ENCODE peak calls at places on chromosome 13, in five cellular contexts. B, Z, C, V and F are unnamed samples. For H3K9me3, the result is how much of the 10 kb centered on the place peaks cover.

GRCh38 chr13:27170221-27170520 is 1.4 kb downstream of the USP12 start:
- DNase-seq in V (peak), B (no peak), Z (no peak), C (no peak), F (no peak)

GRCh38 chr13:84655677-84656076 is 773.4 kb upstream of the SLITRK1 start:
- DNase-seq in B (no peak), V (peak), Z (no peak), C (no peak), F (no peak)

GRCh38 chr13:113759525-113760137 is 605 bp downstream of the TMEM255B start:
- DNase-seq in C (peak), B (peak), V (peak), Z (peak), F (no peak)

GRCh38 chr13:93847162-93847561 is 620.6 kb downstream of the GPC6 start:
- DNase-seq in C (no peak), B (no peak), V (peak), Z (no peak), F (no peak)

GRCh38 chr13:33862006-33862405 is 44.1 kb downstream of the RFC3 start:
- DNase-seq in C (no peak), V (no peak), Z (no peak), B (no peak), F (no peak)

GRCh38 chr13:24039621-24040475 is 120.7 kb upstream of the SPATA13 start:
- DNase-seq in V (no peak), Z (no peak), C (no peak), B (no peak), F (peak)

GRCh38 chr13:20814224-20814910 is 40.6 kb upstream of the EEF1AKMT1 start:
- DNase-seq in Z (peak), B (peak), V (peak), C (peak), F (peak)

GRCh38 chr13:42548731-42549554 is 25.0 kb upstream of the TNFSF11 start:
- DNase-seq in Z (peak), B (no peak), C (no peak), V (no peak), F (no peak)

GRCh38 chr13:30792257-30793000 is 57.1 kb downstream of the ALOX5AP start:
- DNase-seq in V (peak), B (peak), C (peak), Z (peak), F (peak)

GRCh38 chr13:105346141-105346766 is 1189.2 kb downstream of the EFNB2 start:
- DNase-seq in C (no peak), Z (no peak), B (no peak), V (peak), F (no peak)

GRCh38 chr13:113650275-113650674 is 7.7 kb downstream of the ATP4B start:
- DNase-seq in B (no peak), Z (no peak), C (no peak), V (no peak), F (no peak)

GRCh38 chr13:98957731-98958442 is 20.0 kb downstream of the DOCK9 start:
- DNase-seq in V (no peak), B (no peak), C (no peak), Z (no peak), F (no peak)

GRCh38 chr13:59782696-59783095 is 381.0 kb downstream of the DIAPH3 start:
- DNase-seq in C (no peak), V (no peak), Z (no peak), B (no peak), F (no peak)

GRCh38 chr13:39498471-39499114 is 104.4 kb downstream of the LHFPL6 start:
- DNase-seq in V (no peak), B (no peak), C (no peak), Z (no peak), F (no peak)

GRCh38 chr13:63864171-63864902 is 2448.7 kb upstream of the PCDH20 start:
- DNase-seq in B (no peak), Z (no peak), C (no peak), V (peak), F (no peak)

GRCh38 chr13:106052200-106052767 is 483.2 kb downstream of the EFNB2 start:
- DNase-seq in C (no peak), V (peak), B (peak), Z (no peak), F (no peak)

GRCh38 chr13:45199716-45200115 is 1.1 kb downstream of the KCTD4 start:
- DNase-seq in V (no peak), B (no peak), C (no peak), Z (no peak), F (no peak)

GRCh38 chr13:24053505-24054251 is 106.8 kb upstream of the SPATA13 start:
- DNase-seq in B (peak), V (peak), C (no peak), Z (peak), F (peak)

GRCh38 chr13:70043685-70044084 is 63.9 kb upstream of the ATXN8OS start:
- DNase-seq in C (no peak), Z (no peak), B (no peak), V (no peak), F (no peak)

GRCh38 chr13:78602561-78603239 is 652 bp downstream of the POU4F1 start:
- DNase-seq in C (no peak), V (no peak), Z (no peak), B (no peak), F (no peak)

GRCh38 chr13:40818926-40819325 is 29.5 kb downstream of the SLC25A15 start:
- DNase-seq in Z (no peak), B (no peak), V (no peak), C (no peak), F (no peak)

GRCh38 chr13:48489003-48489402 is 43.9 kb downstream of the RCBTB2 start:
- DNase-seq in C (no peak), B (no peak), Z (no peak), V (no peak), F (no peak)

GRCh38 chr13:108957369-108958012 is 328.1 kb downstream of the MYO16 start:
- DNase-seq in C (no peak), V (peak), Z (peak), B (no peak), F (no peak)
- H3K27ac ChIP-seq in C (no peak), V (peak), Z (no peak), B (peak), F (no peak)

GRCh38 chr13:95337597-95337996 is 36.3 kb upstream of the ABCC4 start:
- DNase-seq in C (no peak), B (no peak), V (no peak), Z (no peak), F (no peak)
- H3K4me3 ChIP-seq in C (no peak), B (no peak), V (no peak), Z (no peak), F (no peak)

DNA sequence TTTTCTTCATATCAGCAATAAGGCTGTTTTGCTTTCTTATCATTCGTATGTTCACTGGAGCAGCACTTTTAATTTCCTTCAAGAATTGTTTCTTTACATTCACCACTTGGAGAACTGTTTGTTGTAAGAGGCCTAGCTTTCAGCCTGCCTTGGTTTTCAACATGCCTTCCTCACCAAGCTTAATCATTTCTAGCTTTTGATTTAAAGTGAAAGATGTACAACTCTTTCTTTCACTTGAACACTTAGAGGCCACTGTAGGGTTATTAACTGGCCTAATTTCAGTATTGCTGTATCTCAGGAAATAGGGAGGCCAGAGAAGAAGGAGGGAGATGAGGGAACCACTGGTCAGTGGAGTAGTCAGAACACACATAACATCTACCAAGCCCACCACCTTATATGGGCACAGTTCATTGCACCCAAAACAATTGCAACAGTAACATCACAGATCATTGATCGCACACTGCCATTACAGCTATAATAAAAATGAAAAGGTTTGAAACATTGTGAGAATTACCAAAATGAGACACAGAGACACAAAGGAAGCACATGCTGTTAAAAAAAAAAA is 181.4 kb upstream of the TUBA3C start:
- DNase-seq in B (no peak), C (no peak), Z (no peak), V (no peak), F (no peak)
- H3K9me3 ChIP-seq in B (under half), C (under half), Z (under half), V (under half), F (under half)

DNA sequence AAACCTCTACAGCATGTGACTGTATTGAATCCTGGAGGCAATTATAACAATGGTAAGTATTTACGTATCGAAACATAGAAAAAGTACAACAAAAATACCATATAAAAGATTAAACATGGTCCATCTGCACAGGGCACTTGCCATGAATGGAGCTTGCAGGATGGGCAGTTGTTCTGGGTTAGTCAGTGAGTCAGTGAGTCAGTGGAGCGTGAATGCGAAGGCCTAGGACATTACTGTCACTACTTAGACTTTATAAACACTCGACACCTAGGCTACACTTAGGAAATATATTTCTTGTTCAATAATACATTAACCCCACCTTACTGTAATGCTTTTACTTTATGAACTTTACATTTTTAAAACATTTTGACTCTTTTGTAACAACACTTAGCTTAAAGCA is 35.6 kb upstream of the TMTC4 start:
- DNase-seq in Z (no peak), C (no peak), V (no peak), B (no peak), F (no peak)
- H3K27ac ChIP-seq in Z (no peak), C (no peak), V (no peak), B (no peak), F (no peak)